ENCODE peak calls at places on chromosomes 5 and 9, in nine cellular contexts. F is neural crest cell, D is left ventricle myocardium inferior, S is AG04449, G is GM06990, W is Calu3, V is adrenal gland, Y is GM23338, H is GM12878. C is an unnamed sample.

GRCh38 chr9:131502781-131503625 is at the start of gene POMT1:
- DNase-seq in S (no peak), G (peak), H (peak), V (peak), W (peak), Y (peak), D (peak), F (peak), C (peak)

GRCh38 chr9:113215142-113215541 is 5.9 kb downstream of the FKBP15 start:
- DNase-seq in Y (no peak), W (no peak), V (no peak), S (no peak), G (no peak), D (no peak), F (no peak), H (no peak), C (no peak)

GRCh38 chr9:121296213-121297127 is 28.5 kb downstream of the GSN start:
- DNase-seq in F (no peak), G (no peak), S (no peak), H (no peak), D (no peak), Y (no peak), W (no peak), V (no peak), C (no peak)

GRCh38 chr5:178340637-178341036 is 108.0 kb upstream of the PHYKPL start:
- DNase-seq in G (no peak), F (no peak), H (no peak), D (no peak), Y (no peak), V (no peak), W (no peak), S (no peak), C (no peak)

GRCh38 chr5:145936401-145937131 is at the start of gene SH3RF2:
- DNase-seq in H (no peak), G (no peak), D (peak), S (peak), F (peak), Y (peak), W (peak), V (peak), C (no peak)

GRCh38 chr5:148459669-148460068 is 75.9 kb downstream of the FBXO38 start:
- DNase-seq in H (no peak), F (no peak), W (no peak), G (no peak), S (no peak), V (no peak), D (no peak), Y (no peak), C (no peak)

GRCh38 chr9:120368799-120369198 is 211.2 kb downstream of the CDK5RAP2 start:
- DNase-seq in V (no peak), F (no peak), H (no peak), G (no peak), W (no peak), S (no peak), Y (no peak), D (no peak), C (no peak)

GRCh38 chr5:59021837-59022514 is 439.1 kb downstream of the RAB3C start:
- DNase-seq in H (no peak), W (peak), F (no peak), G (no peak), S (no peak), D (peak), V (no peak), Y (no peak), C (no peak)

GRCh38 chr5:132327278-132327959 is 33.2 kb downstream of the SLC22A4 start:
- DNase-seq in Y (no peak), D (no peak), G (no peak), W (no peak), F (no peak), S (no peak), H (no peak), V (no peak), C (no peak)

GRCh38 chr5:58087905-58088304 is 372.0 kb downstream of the PLK2 start:
- DNase-seq in F (no peak), H (no peak), W (no peak), Y (no peak), V (no peak), S (no peak), D (no peak), G (no peak), C (no peak)

GRCh38 chr5:35309365-35310130 is 79.3 kb upstream of the PRLR start:
- DNase-seq in G (no peak), W (no peak), F (no peak), D (no peak), S (no peak), V (no peak), H (no peak), Y (no peak), C (no peak)

GRCh38 chr9:73528922-73529321 is 377.3 kb downstream of the ANXA1 start:
- DNase-seq in W (no peak), S (no peak), G (no peak), D (no peak), V (no peak), Y (no peak), F (no peak), H (no peak), C (no peak)

GRCh38 chr5:99037668-99038067 is 108.9 kb upstream of the CHD1 start:
- DNase-seq in H (no peak), Y (peak), V (no peak), S (no peak), W (peak), G (no peak), D (no peak), F (no peak), C (no peak)

GRCh38 chr5:157761690-157762611 is 18.4 kb downstream of the LSM11 start:
- DNase-seq in H (no peak), Y (peak), S (no peak), D (no peak), V (peak), F (peak), W (peak), G (no peak), C (peak)

GRCh38 chr9:123863164-123863855 is 66.6 kb downstream of the DENND1A start:
- DNase-seq in F (no peak), V (no peak), H (no peak), W (no peak), D (no peak), G (no peak), S (peak), Y (peak), C (no peak)

GRCh38 chr5:59893436-59894227 is at the start of gene PDE4D:
- DNase-seq in H (no peak), G (peak), F (peak), Y (peak), D (peak), W (peak), S (no peak), V (peak), C (peak)

GRCh38 chr9:33942471-33943083 is 106.1 kb downstream of the UBAP2 start:
- DNase-seq in D (no peak), Y (no peak), W (no peak), S (peak), V (no peak), H (no peak), F (no peak), G (no peak), C (no peak)

GRCh38 chr5:36054646-36055045 is 12.0 kb downstream of the UGT3A2 start:
- DNase-seq in S (no peak), Y (no peak), W (no peak), D (no peak), V (no peak), H (no peak), G (no peak), F (no peak), C (no peak)

GRCh38 chr5:12245429-12245828 is 341.2 kb upstream of the CTNND2 start:
- DNase-seq in Y (no peak), H (no peak), S (no peak), G (no peak), D (no peak), V (no peak), W (no peak), F (no peak), C (no peak)

GRCh38 chr5:133118741-133119140 is 66.9 kb downstream of the HSPA4 start:
- DNase-seq in S (no peak), W (no peak), D (no peak), Y (no peak), V (no peak), H (no peak), F (no peak), G (no peak), C (no peak)

GRCh38 chr9:133715295-133715865 is 22.8 kb downstream of the SARDH start:
- DNase-seq in Y (no peak), F (no peak), G (no peak), W (no peak), D (peak), V (peak), H (no peak), S (no peak), C (no peak)

GRCh38 chr5:15992918-15993317 is 186.7 kb downstream of the MARCHF11 start:
- DNase-seq in Y (no peak), H (no peak), W (no peak), S (no peak), D (no peak), F (no peak), G (no peak), V (no peak), C (no peak)

GRCh38 chr9:134964271-134964670 is 46.6 kb upstream of the FCN1 start:
- DNase-seq in F (no peak), W (no peak), S (no peak), G (no peak), V (no peak), H (no peak), Y (no peak), D (no peak), C (no peak)

GRCh38 chr9:136147890-136148714 is 29.4 kb upstream of the TMEM250 start:
- DNase-seq in V (no peak), G (no peak), F (peak), Y (no peak), H (no peak), S (no peak), D (no peak), W (no peak), C (no peak)

GRCh38 chr9:32970554-32970953 is 30.9 kb downstream of the APTX start:
- DNase-seq in S (no peak), G (no peak), Y (no peak), D (no peak), V (no peak), F (no peak), W (no peak), H (no peak), C (no peak)

GRCh38 chr5:54717870-54718269 is 200.3 kb downstream of the SNX18 start:
- DNase-seq in F (no peak), G (no peak), D (no peak), S (no peak), W (no peak), H (no peak), V (no peak), Y (no peak), C (peak)

GRCh38 chr9:134682026-134682425 is 40.4 kb downstream of the COL5A1 start:
- DNase-seq in G (no peak), S (no peak), V (no peak), H (no peak), F (no peak), Y (no peak), W (no peak), D (no peak), C (no peak)

GRCh38 chr5:181204561-181205401 is at the start of gene TRIM7:
- DNase-seq in Y (peak), G (peak), W (peak), D (peak), H (no peak), S (no peak), F (peak), V (peak), C (peak)

GRCh38 chr9:127360205-127360604 is 36.8 kb upstream of the SLC2A8 start:
- DNase-seq in F (no peak), S (no peak), Y (no peak), H (no peak), G (no peak), W (no peak), D (no peak), V (no peak), C (no peak)

DNA sequence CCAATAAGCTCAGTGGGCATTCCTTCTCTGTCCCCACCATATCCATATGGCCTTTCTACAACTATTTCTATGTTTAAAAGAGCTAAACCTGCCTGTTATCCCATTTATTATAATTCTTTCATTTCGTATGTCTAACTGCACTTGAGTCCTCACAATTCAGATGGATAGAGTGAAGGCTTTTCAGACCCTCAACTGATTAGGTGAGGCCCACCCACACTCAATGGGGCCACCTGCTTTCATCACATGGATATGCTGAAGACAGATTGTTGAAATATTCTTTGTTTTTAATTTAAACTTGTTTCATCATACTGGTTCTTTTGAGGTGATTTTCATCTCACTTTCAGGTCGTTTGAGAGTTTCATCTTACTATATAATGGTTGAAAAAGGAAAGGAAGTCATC is 5.7 kb upstream of the S1PR3 start:
- DNase-seq in D (no peak), W (no peak), S (no peak), F (no peak), V (no peak), Y (no peak), H (no peak), G (no peak), C (no peak)
- TF ChIP-seq CTCF in D (no peak), W (no peak), S (no peak), F (no peak), V (no peak), Y (no peak), H (no peak), G (no peak), C (no peak)

GRCh38 chr9:37407468-37407867 is 15.0 kb upstream of the GRHPR start:
- DNase-seq in W (no peak), F (no peak), Y (peak), H (no peak), G (no peak), V (no peak), D (no peak), S (no peak), C (no peak)
- TF ChIP-seq CTCF in W (no peak), F (no peak), Y (peak), H (peak), G (peak), V (no peak), D (no peak), S (no peak), C (no peak)

GRCh38 chr9:129141066-129142041 is 30.1 kb downstream of the PTPA start:
- DNase-seq in H (peak), V (peak), W (no peak), G (peak), D (peak), S (peak), F (no peak), Y (no peak), C (peak)
- TF ChIP-seq CTCF in H (no peak), V (no peak), W (no peak), G (peak), D (no peak), S (no peak), F (no peak), Y (no peak), C (no peak)

GRCh38 chr5:141851195-141851874 is 26.9 kb downstream of the PCDH1 start:
- DNase-seq in S (no peak), G (no peak), Y (peak), V (no peak), F (no peak), W (no peak), H (no peak), D (no peak), C (no peak)

GRCh38 chr5:141852448-141852847 is 25.8 kb downstream of the PCDH1 start:
- DNase-seq in D (no peak), G (no peak), H (no peak), F (no peak), S (no peak), W (no peak), V (no peak), Y (no peak), C (no peak)

GRCh38 chr5:141856030-141856790 is 22.0 kb downstream of the PCDH1 start:
- DNase-seq in G (no peak), D (no peak), S (no peak), H (no peak), W (no peak), Y (no peak), F (no peak), V (no peak), C (no peak)

GRCh38 chr5:141855265-141856029 is 22.8 kb downstream of the PCDH1 start:
- DNase-seq in W (peak), S (no peak), D (peak), H (no peak), V (no peak), G (no peak), Y (no peak), F (no peak), C (no peak)

DNA sequence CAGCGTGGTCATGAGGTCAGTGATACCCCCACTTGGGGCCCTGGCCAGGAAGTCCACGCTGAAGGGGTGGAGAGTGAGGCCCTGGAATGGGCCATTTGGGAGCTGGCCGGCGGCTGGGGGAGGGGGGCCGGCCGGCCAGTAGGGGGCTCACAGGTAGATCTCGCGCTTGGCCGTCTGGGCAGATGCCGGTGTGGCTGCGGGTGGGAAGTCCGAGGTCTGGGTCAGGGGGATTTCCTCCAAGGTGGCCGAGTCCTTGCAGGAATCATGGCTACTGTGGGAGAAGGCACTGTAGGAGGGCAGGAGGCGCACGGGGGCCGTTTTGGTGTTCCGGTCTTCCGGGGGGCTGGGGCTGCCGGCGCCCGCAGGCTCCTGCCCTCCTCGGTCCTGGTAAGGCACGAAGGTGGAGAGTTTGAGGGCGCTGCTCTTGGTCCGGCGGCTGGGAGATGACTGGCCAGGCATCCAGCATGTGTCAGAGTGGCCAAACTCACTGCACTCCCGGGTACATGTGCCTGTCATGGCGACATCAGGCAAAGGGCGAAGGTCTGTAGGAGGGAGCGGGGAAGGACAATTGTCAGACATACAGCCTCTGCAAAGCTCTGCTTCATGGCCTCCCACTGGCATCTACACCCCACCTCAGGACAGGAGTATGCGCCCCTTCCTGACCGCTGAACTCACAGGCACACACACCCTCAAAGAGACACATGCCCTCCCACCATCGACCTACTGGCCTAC is 24.1 kb downstream of the PCDH1 start:
- DNase-seq in G (no peak), F (no peak), V (no peak), D (no peak), Y (peak), W (no peak), S (no peak), H (no peak), C (no peak)
- TF ChIP-seq CTCF in G (peak), F (no peak), V (no peak), D (no peak), Y (peak), W (no peak), S (no peak), H (no peak), C (no peak)

DNA sequence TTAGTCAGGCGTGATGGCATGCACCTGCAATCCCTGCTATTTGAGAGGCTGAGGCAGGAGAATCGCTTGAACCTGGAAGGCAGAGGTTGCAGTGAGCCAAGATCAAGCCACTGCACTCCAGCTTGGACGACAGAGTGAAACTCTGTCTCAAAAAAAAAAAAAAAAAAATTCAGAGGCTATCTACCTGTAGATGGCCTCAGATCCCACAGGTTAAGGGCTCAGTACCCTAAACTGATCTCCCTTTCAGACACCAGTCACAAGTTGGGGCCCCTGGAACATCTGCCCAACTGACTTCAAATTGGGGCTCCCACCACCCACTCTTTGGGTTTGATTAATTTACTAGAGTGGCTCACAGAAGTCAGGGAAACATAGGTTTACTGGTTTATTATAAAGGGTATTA is 65.4 kb upstream of the ERCC6L2 start:
- DNase-seq in W (no peak), H (no peak), G (no peak), Y (no peak), F (no peak), S (no peak), V (no peak), D (no peak), C (no peak)
- TF ChIP-seq CTCF in W (no peak), H (peak), G (no peak), Y (peak), F (no peak), S (no peak), V (no peak), D (no peak), C (no peak)

GRCh38 chr9:106287108-106287631 is 575.8 kb upstream of the ZNF462 start:
- DNase-seq in D (no peak), S (no peak), H (no peak), W (no peak), Y (no peak), G (no peak), F (no peak), V (peak), C (no peak)

GRCh38 chr9:106284300-106284699 is 578.7 kb upstream of the ZNF462 start:
- DNase-seq in F (peak), D (no peak), Y (peak), G (no peak), H (no peak), V (no peak), W (no peak), S (no peak), C (no peak)

GRCh38 chr9:106288689-106289088 is 574.3 kb upstream of the ZNF462 start:
- DNase-seq in H (no peak), G (no peak), Y (no peak), W (no peak), S (no peak), D (no peak), F (no peak), V (no peak), C (no peak)

GRCh38 chr9:106286249-106286648 is 576.7 kb upstream of the ZNF462 start:
- DNase-seq in W (peak), V (peak), H (no peak), D (no peak), Y (peak), G (no peak), S (no peak), F (peak), C (peak)
- TF ChIP-seq CTCF in W (no peak), V (no peak), H (peak), D (peak), Y (peak), G (peak), S (no peak), F (peak), C (no peak)

GRCh38 chr5:134275822-134276221 is 49.9 kb upstream of the PPP2CA start:
- DNase-seq in V (no peak), S (no peak), G (no peak), W (peak), F (no peak), H (peak), D (no peak), Y (no peak), C (peak)
- TF ChIP-seq CTCF in V (no peak), S (no peak), G (no peak), W (no peak), F (no peak), H (no peak), D (no peak), Y (no peak), C (no peak)

GRCh38 chr5:71751422-71751821 is 32.3 kb downstream of the CARTPT start:
- DNase-seq in Y (no peak), W (no peak), G (no peak), H (no peak), F (no peak), S (no peak), D (no peak), V (no peak), C (no peak)
- TF ChIP-seq CTCF in Y (no peak), W (no peak), G (peak), H (no peak), F (no peak), S (no peak), D (no peak), V (no peak), C (no peak)

C was measured in GM20000.